ENCODE peak calls at places on chromosomes 1 and 21, in seven cellular contexts. U is effector CD4-positive, alpha-beta T cell; X is lung; O is ACHN; F is AG10803; C is stimulated activated CD8-positive, alpha-beta memory T cell treated with anti-CD3 and anti-CD28 coated beads, Interleukin-7, amount 100 ng/mL, for 1 hour; J is NCI-H748 treated with DMSO at 0.1 percent for 48 hours. B is an unnamed sample.

GRCh38 chr1:15345711-15346355 is 63.9 kb upstream of the EFHD2 start:
- DNase-seq in X (peak), C (peak), J (no peak), U (peak), O (no peak), F (no peak), B (no peak)

GRCh38 chr1:108084866-108085477 is 115.2 kb downstream of the SLC25A24 start:
- DNase-seq in U (no peak), O (no peak), F (no peak), J (no peak), X (no peak), C (no peak), B (no peak)

GRCh38 chr21:44757731-44758130 is 43.9 kb downstream of the UBE2G2 start:
- DNase-seq in C (no peak), F (no peak), U (no peak), J (no peak), O (no peak), X (no peak), B (no peak)

GRCh38 chr1:166490437-166490784 is 323.6 kb upstream of the FAM78B start:
- DNase-seq in X (no peak), F (no peak), O (no peak), C (no peak), J (no peak), U (no peak), B (no peak)

GRCh38 chr1:154154534-154155181 is at the start of gene NUP210L:
- DNase-seq in X (peak), F (no peak), U (no peak), C (no peak), O (no peak), J (no peak), B (no peak)

GRCh38 chr1:30336550-30337426 is 386.6 kb downstream of the MATN1 start:
- DNase-seq in C (no peak), J (no peak), U (no peak), X (no peak), F (no peak), O (no peak), B (no peak)

GRCh38 chr1:74280642-74281396 is 45.6 kb downstream of the TNNI3K start:
- DNase-seq in J (no peak), U (no peak), F (no peak), X (no peak), C (no peak), O (no peak), B (no peak)

GRCh38 chr1:66231162-66232077 is 302.5 kb upstream of the SGIP1 start:
- DNase-seq in X (no peak), F (peak), O (peak), C (no peak), U (no peak), J (no peak), B (peak)

GRCh38 chr1:22352896-22353295 is 98.8 kb upstream of the ZBTB40 start:
- DNase-seq in C (no peak), U (no peak), O (no peak), X (no peak), F (no peak), J (no peak), B (no peak)

B was measured in HCT116.